ENCODE peak calls at places on chromosomes 2 and 18, in six cellular contexts. H is K562, Q is HCT116, D is sigmoid colon, E is GM12878, G is GM23338. J is an unnamed sample. For H3K4me1, the result is how much of the 10 kb centered on the place peaks cover.

GRCh38 chr2:128369126-128369555 is 50.5 kb upstream of the HS6ST1 start:
- DNase-seq in Q (no peak), H (no peak), G (peak), D (peak), E (no peak), J (no peak)

GRCh38 chr2:36716136-36716535 is 19.6 kb downstream of the VIT start:
- DNase-seq in Q (no peak), D (no peak), G (no peak), E (no peak), H (no peak), J (no peak)

GRCh38 chr2:79906149-79906548 is 393.3 kb downstream of the CTNNA2 start:
- DNase-seq in D (no peak), H (no peak), E (no peak), Q (no peak), G (no peak), J (no peak)

GRCh38 chr2:176536739-176537138 is 267.5 kb downstream of the MTX2 start:
- DNase-seq in Q (no peak), G (no peak), D (no peak), H (no peak), E (no peak), J (no peak)

GRCh38 chr2:122660786-122661634 is 905.6 kb downstream of the TSN start:
- DNase-seq in G (peak), E (no peak), D (no peak), H (no peak), Q (no peak), J (no peak)

GRCh38 chr2:101533611-101534601 is 59.0 kb upstream of the RFX8 start:
- DNase-seq in H (no peak), D (no peak), E (no peak), G (peak), Q (no peak), J (no peak)

GRCh38 chr2:201127570-201127969 is 11.6 kb downstream of the CFLAR start:
- DNase-seq in E (no peak), Q (no peak), G (no peak), D (no peak), H (no peak), J (no peak)

GRCh38 chr2:46009772-46010171 is 287.4 kb upstream of the EPAS1 start:
- DNase-seq in Q (no peak), D (no peak), H (no peak), G (no peak), E (no peak), J (no peak)

GRCh38 chr2:233553366-233553765 is 13.2 kb downstream of the USP40 start:
- DNase-seq in E (no peak), G (no peak), D (no peak), Q (no peak), H (no peak), J (no peak)

GRCh38 chr2:216664593-216665034 is 30.7 kb downstream of the IGFBP5 start:
- DNase-seq in D (no peak), G (peak), H (peak), E (no peak), Q (no peak), J (no peak)

GRCh38 chr2:118185210-118186109 is 97.2 kb downstream of the INSIG2 start:
- DNase-seq in H (peak), G (peak), D (peak), Q (no peak), E (no peak), J (peak)

GRCh38 chr2:189580267-189580661 is 322 bp downstream of the SLC40A1 start:
- DNase-seq in G (peak), E (no peak), D (peak), H (peak), Q (no peak), J (no peak)

GRCh38 chr2:84940836-84941412 is 30.0 kb upstream of the KCMF1 start:
- DNase-seq in G (no peak), D (no peak), Q (no peak), E (no peak), H (no peak), J (no peak)

GRCh38 chr2:118417417-118418125 is 329.3 kb downstream of the INSIG2 start:
- DNase-seq in E (no peak), G (no peak), H (no peak), D (no peak), Q (no peak), J (no peak)

GRCh38 chr18:25672490-25672889 is 320.5 kb upstream of the ZNF521 start:
- DNase-seq in G (peak), D (no peak), Q (no peak), E (no peak), H (peak), J (no peak)

GRCh38 chr2:71833855-71834554 is 313.7 kb downstream of the CYP26B1 start:
- DNase-seq in D (peak), G (no peak), E (no peak), H (no peak), Q (no peak), J (no peak)

GRCh38 chr2:132999421-132999820 is 329.4 kb upstream of the LYPD1 start:
- DNase-seq in D (no peak), G (no peak), H (no peak), E (no peak), Q (no peak), J (no peak)

GRCh38 chr2:67277450-67277849 is 119.7 kb upstream of the ETAA1 start:
- DNase-seq in D (no peak), E (no peak), Q (no peak), H (no peak), G (peak), J (no peak)

GRCh38 chr2:46901611-46902010 is 14.0 kb downstream of the MCFD2 start:
- DNase-seq in G (no peak), E (no peak), Q (no peak), D (no peak), H (peak), J (no peak)

GRCh38 chr2:238744951-238745350 is 102.9 kb upstream of the TWIST2 start:
- DNase-seq in Q (no peak), G (no peak), H (no peak), D (no peak), E (no peak), J (no peak)

GRCh38 chr2:130864830-130865229 is 28.1 kb downstream of the ARHGEF4 start:
- DNase-seq in D (peak), E (no peak), H (no peak), Q (peak), G (no peak), J (no peak)

GRCh38 chr2:217903859-217904613 is 98.8 kb downstream of the TNS1 start:
- DNase-seq in E (no peak), G (no peak), Q (no peak), D (peak), H (no peak), J (peak)

GRCh38 chr2:216308532-216308931 is 63.8 kb downstream of the MARCHF4 start:
- DNase-seq in G (no peak), Q (no peak), E (no peak), H (no peak), D (no peak), J (no peak)

GRCh38 chr2:43898134-43898957 is 59.6 kb downstream of the ABCG8 start:
- DNase-seq in H (no peak), Q (no peak), E (no peak), D (no peak), G (no peak), J (peak)

GRCh38 chr2:9498210-9498609 is 23.9 kb downstream of the IAH1 start:
- DNase-seq in E (no peak), Q (no peak), H (no peak), G (no peak), D (no peak), J (no peak)

GRCh38 chr18:1751249-1751648 is 820.1 kb downstream of the METTL4 start:
- DNase-seq in D (no peak), Q (no peak), G (no peak), E (no peak), H (no peak), J (no peak)

GRCh38 chr2:234494361-234495075 is 2.4 kb downstream of the ARL4C start:
- DNase-seq in H (no peak), Q (no peak), D (peak), E (no peak), G (peak), J (peak)

GRCh38 chr2:12504443-12504842 is 212.3 kb upstream of the TRIB2 start:
- DNase-seq in H (no peak), G (no peak), E (peak), D (no peak), Q (no peak), J (no peak)

GRCh38 chr2:134245340-134245984 is 8.4 kb upstream of the MGAT5 start:
- DNase-seq in Q (peak), E (no peak), G (peak), D (peak), H (peak), J (peak)

GRCh38 chr2:8257502-8257901 is 424.4 kb upstream of the ID2 start:
- DNase-seq in H (no peak), G (peak), E (no peak), D (no peak), Q (no peak), J (no peak)

GRCh38 chr18:67428805-67429204 is 87.7 kb downstream of the DSEL start:
- DNase-seq in H (no peak), G (no peak), E (no peak), Q (no peak), D (no peak), J (no peak)
- TF ChIP-seq CTCF in H (no peak), G (no peak), E (no peak), Q (no peak), D (no peak), J (no peak)

GRCh38 chr2:56337342-56337741 is 153.6 kb downstream of the CCDC85A start:
- DNase-seq in E (no peak), D (no peak), Q (no peak), H (no peak), G (no peak), J (no peak)
- H3K4me1 ChIP-seq in E (under half), D (under half), Q (under half), H (under half), G (half or more), J (under half)

DNA sequence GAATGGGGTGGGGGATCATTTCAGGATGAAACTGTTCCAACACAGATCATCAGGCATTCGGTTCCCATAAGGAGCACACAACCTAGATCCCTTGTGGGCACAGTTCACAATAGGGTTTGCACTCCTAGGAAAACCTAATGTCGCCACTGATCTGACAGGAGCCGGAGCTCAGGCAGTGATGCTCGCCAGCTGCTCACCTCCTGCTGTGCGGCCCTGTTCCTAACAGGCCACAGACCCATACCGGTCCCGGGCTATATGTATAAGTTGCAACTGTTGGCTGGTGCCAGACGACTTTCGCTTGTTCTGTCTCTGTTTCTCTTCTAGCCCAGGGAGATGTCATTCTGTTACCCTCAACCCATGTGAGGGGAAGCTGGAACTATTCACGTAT is 170.4 kb downstream of the BCL2 start:
- DNase-seq in Q (no peak), E (no peak), H (no peak), D (no peak), G (peak), J (no peak)
- TF ChIP-seq POLR2AphosphoS5 in Q (no peak), E (no peak), H (no peak), D (no peak), G (no peak), J (no peak)

GRCh38 chr2:199468561-199469513 is 11.1 kb upstream of the SATB2 start:
- DNase-seq in H (no peak), E (no peak), D (peak), G (peak), Q (no peak), J (no peak)
- TF ChIP-seq CTCF in H (no peak), E (no peak), D (no peak), G (peak), Q (no peak), J (no peak)

GRCh38 chr2:136119717-136120675 is 2.0 kb upstream of the CXCR4 start:
- DNase-seq in D (no peak), E (no peak), G (no peak), Q (no peak), H (no peak), J (no peak)

GRCh38 chr2:136126021-136126420 is 8.1 kb upstream of the CXCR4 start:
- DNase-seq in G (no peak), E (no peak), D (no peak), Q (no peak), H (no peak), J (no peak)

GRCh38 chr2:136121511-136121910 is 3.6 kb upstream of the CXCR4 start:
- DNase-seq in E (no peak), D (no peak), Q (no peak), H (no peak), G (no peak), J (no peak)

GRCh38 chr2:136125226-136125625 is 7.3 kb upstream of the CXCR4 start:
- DNase-seq in E (no peak), G (no peak), Q (no peak), D (no peak), H (no peak), J (no peak)

GRCh38 chr2:136122654-136123053 is 4.7 kb upstream of the CXCR4 start:
- DNase-seq in G (no peak), E (no peak), H (no peak), Q (no peak), D (no peak), J (no peak)
- H3K4me1 ChIP-seq in G (half or more), E (under half), H (under half), Q (under half), D (under half), J (under half)

GRCh38 chr18:34709104-34709503 is 994 bp upstream of the DTNA start:
- DNase-seq in D (peak), E (no peak), Q (no peak), H (no peak), G (no peak), J (no peak)
- TF ChIP-seq POLR2AphosphoS5 in D (peak), E (no peak), Q (no peak), H (no peak), G (no peak), J (peak)

GRCh38 chr2:48423376-48423775 is 106.6 kb upstream of the STON1 start:
- DNase-seq in D (no peak), H (no peak), G (no peak), E (no peak), Q (no peak), J (no peak)

GRCh38 chr2:48417843-48418838 is 111.8 kb upstream of the STON1 start:
- DNase-seq in H (no peak), G (no peak), Q (no peak), E (no peak), D (no peak), J (no peak)

GRCh38 chr2:48419884-48420511 is 110.0 kb upstream of the STON1 start:
- DNase-seq in G (no peak), D (no peak), Q (no peak), H (no peak), E (no peak), J (no peak)

GRCh38 chr2:48424356-48424755 is 105.6 kb upstream of the STON1 start:
- DNase-seq in D (no peak), E (no peak), H (no peak), Q (no peak), G (no peak), J (no peak)

GRCh38 chr2:48420512-48421197 is 109.3 kb upstream of the STON1 start:
- DNase-seq in G (peak), H (peak), D (peak), Q (peak), E (no peak), J (peak)
- TF ChIP-seq CTCF in G (peak), H (peak), D (peak), Q (peak), E (peak), J (peak)

DNA sequence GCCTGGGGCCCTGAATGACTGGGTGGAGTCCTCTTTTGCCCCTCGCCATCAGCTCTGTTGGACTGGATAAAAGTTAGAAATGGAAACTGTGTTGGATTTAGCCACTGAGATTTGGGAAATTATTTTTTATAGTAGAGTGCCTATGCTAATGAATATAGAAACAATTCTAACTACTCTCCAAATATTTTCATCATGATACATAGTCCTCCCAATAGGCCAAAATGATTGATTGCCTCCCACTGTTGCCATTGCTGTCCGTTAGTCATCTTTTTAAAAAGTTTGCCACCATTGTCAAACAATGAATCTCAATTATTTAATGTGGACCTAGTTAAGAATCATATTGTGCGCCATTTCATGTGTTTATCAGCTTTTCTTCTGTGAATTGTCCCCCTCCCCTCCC is 417.0 kb downstream of the GALR1 start:
- DNase-seq in G (no peak), Q (no peak), D (no peak), E (no peak), H (no peak), J (no peak)
- H3K4me1 ChIP-seq in G (under half), Q (under half), D (under half), E (under half), H (under half), J (under half)

GRCh38 chr2:27518782-27519113 is 22.1 kb downstream of the GCKR start:
- DNase-seq in D (no peak), Q (no peak), H (no peak), E (no peak), G (no peak), J (no peak)

GRCh38 chr2:27518113-27518781 is 21.6 kb downstream of the GCKR start:
- DNase-seq in D (no peak), G (no peak), E (no peak), H (no peak), Q (no peak), J (no peak)

GRCh38 chr2:27520316-27520715 is 23.7 kb downstream of the GCKR start:
- DNase-seq in G (no peak), E (no peak), H (no peak), D (no peak), Q (no peak), J (no peak)

GRCh38 chr2:27527182-27527581 is 30.5 kb downstream of the GCKR start:
- DNase-seq in Q (peak), E (no peak), G (no peak), H (peak), D (no peak), J (no peak)

GRCh38 chr2:27522400-27522945 is 25.8 kb downstream of the GCKR start:
- DNase-seq in D (no peak), H (peak), G (no peak), Q (no peak), E (no peak), J (no peak)
- TF ChIP-seq POLR2AphosphoS5 in D (no peak), H (no peak), G (no peak), Q (no peak), E (no peak), J (no peak)

GRCh38 chr2:157751462-157752058 is 122.9 kb upstream of the ACVR1C start:
- DNase-seq in D (no peak), Q (no peak), H (peak), E (peak), G (peak), J (peak)
- TF ChIP-seq CTCF in D (no peak), Q (no peak), H (peak), E (peak), G (peak), J (no peak)

J was measured in breast epithelium.